ENCODE peak calls at places on chromosome 22, in eight cellular contexts. One of them, this sample, is unnamed.

GRCh38 chr22:17712441-17712840 is 61.8 kb downstream of the BID start:
- DNase-seq in cardiac muscle cell: no peak
- DNase-seq in BJ: no peak
- DNase-seq in neuronal stem cell: no peak
- DNase-seq in GM12865: no peak
- DNase-seq in fibroblast of mammary gland: peak
- DNase-seq in cardiac fibroblast: peak
- DNase-seq in left ventricle myocardium inferior: no peak
- DNase-seq in this sample: no peak

GRCh38 chr22:47596176-47596690 is 833.8 kb downstream of the TBC1D22A start:
- DNase-seq in cardiac muscle cell: no peak
- DNase-seq in GM12865: no peak
- DNase-seq in cardiac fibroblast: no peak
- DNase-seq in BJ: no peak
- DNase-seq in neuronal stem cell: no peak
- DNase-seq in fibroblast of mammary gland: no peak
- DNase-seq in left ventricle myocardium inferior: no peak
- DNase-seq in this sample: no peak

GRCh38 chr22:22603470-22603947 is 40.9 kb upstream of the GGTLC2 start:
- DNase-seq in left ventricle myocardium inferior: no peak
- DNase-seq in cardiac muscle cell: no peak
- DNase-seq in fibroblast of mammary gland: no peak
- DNase-seq in cardiac fibroblast: no peak
- DNase-seq in GM12865: no peak
- DNase-seq in BJ: no peak
- DNase-seq in neuronal stem cell: no peak
- DNase-seq in this sample: no peak

GRCh38 chr22:23847991-23848864 is 9.4 kb upstream of the DERL3 start:
- DNase-seq in fibroblast of mammary gland: no peak
- DNase-seq in neuronal stem cell: no peak
- DNase-seq in GM12865: no peak
- DNase-seq in left ventricle myocardium inferior: no peak
- DNase-seq in BJ: no peak
- DNase-seq in cardiac fibroblast: no peak
- DNase-seq in cardiac muscle cell: peak
- DNase-seq in this sample: peak

GRCh38 chr22:44410396-44411056 is 87.5 kb downstream of the RTL6 start:
- DNase-seq in GM12865: no peak
- DNase-seq in cardiac fibroblast: no peak
- DNase-seq in neuronal stem cell: no peak
- DNase-seq in cardiac muscle cell: peak
- DNase-seq in left ventricle myocardium inferior: peak
- DNase-seq in BJ: no peak
- DNase-seq in fibroblast of mammary gland: no peak
- DNase-seq in this sample: peak

GRCh38 chr22:32476286-32476685 is 1.7 kb downstream of the FBXO7 start:
- DNase-seq in cardiac muscle cell: no peak
- DNase-seq in fibroblast of mammary gland: no peak
- DNase-seq in cardiac fibroblast: peak
- DNase-seq in GM12865: peak
- DNase-seq in left ventricle myocardium inferior: no peak
- DNase-seq in neuronal stem cell: no peak
- DNase-seq in BJ: no peak
- DNase-seq in this sample: no peak

GRCh38 chr22:20762233-20762796 is 11.6 kb upstream of the SERPIND1 start:
- DNase-seq in fibroblast of mammary gland: no peak
- DNase-seq in cardiac muscle cell: no peak
- DNase-seq in BJ: no peak
- DNase-seq in left ventricle myocardium inferior: no peak
- DNase-seq in GM12865: no peak
- DNase-seq in neuronal stem cell: no peak
- DNase-seq in cardiac fibroblast: no peak
- DNase-seq in this sample: no peak

GRCh38 chr22:39308614-39309363 is 10.6 kb downstream of the RPL3 start:
- DNase-seq in fibroblast of mammary gland: peak
- DNase-seq in neuronal stem cell: no peak
- DNase-seq in cardiac fibroblast: peak
- DNase-seq in cardiac muscle cell: no peak
- DNase-seq in left ventricle myocardium inferior: no peak
- DNase-seq in GM12865: no peak
- DNase-seq in BJ: peak
- DNase-seq in this sample: peak

GRCh38 chr22:48444320-48445112 is 1383.2 kb downstream of the BRD1 start:
- DNase-seq in GM12865: peak
- DNase-seq in neuronal stem cell: no peak
- DNase-seq in fibroblast of mammary gland: no peak
- DNase-seq in cardiac fibroblast: no peak
- DNase-seq in cardiac muscle cell: no peak
- DNase-seq in BJ: no peak
- DNase-seq in left ventricle myocardium inferior: no peak
- DNase-seq in this sample: peak

GRCh38 chr22:44526431-44527115 is 28.5 kb upstream of the RTL6 start:
- DNase-seq in GM12865: no peak
- DNase-seq in cardiac fibroblast: no peak
- DNase-seq in fibroblast of mammary gland: no peak
- DNase-seq in cardiac muscle cell: no peak
- DNase-seq in left ventricle myocardium inferior: no peak
- DNase-seq in neuronal stem cell: no peak
- DNase-seq in BJ: no peak
- DNase-seq in this sample: no peak

GRCh38 chr22:37485006-37485713 is 1.0 kb downstream of the MFNG start:
- DNase-seq in left ventricle myocardium inferior: no peak
- DNase-seq in cardiac fibroblast: no peak
- DNase-seq in cardiac muscle cell: no peak
- DNase-seq in BJ: no peak
- DNase-seq in fibroblast of mammary gland: no peak
- DNase-seq in neuronal stem cell: no peak
- DNase-seq in GM12865: peak
- DNase-seq in this sample: no peak

GRCh38 chr22:33932997-33933396 is 12.7 kb upstream of the LARGE1 start:
- DNase-seq in fibroblast of mammary gland: no peak
- DNase-seq in BJ: no peak
- DNase-seq in neuronal stem cell: no peak
- DNase-seq in left ventricle myocardium inferior: no peak
- DNase-seq in cardiac muscle cell: no peak
- DNase-seq in cardiac fibroblast: no peak
- DNase-seq in GM12865: peak
- DNase-seq in this sample: no peak

GRCh38 chr22:44249376-44250147 is 63.2 kb downstream of the SHISAL1 start:
- DNase-seq in GM12865: no peak
- DNase-seq in fibroblast of mammary gland: no peak
- DNase-seq in BJ: no peak
- DNase-seq in neuronal stem cell: no peak
- DNase-seq in cardiac fibroblast: no peak
- DNase-seq in left ventricle myocardium inferior: no peak
- DNase-seq in cardiac muscle cell: no peak
- DNase-seq in this sample: no peak

DNA sequence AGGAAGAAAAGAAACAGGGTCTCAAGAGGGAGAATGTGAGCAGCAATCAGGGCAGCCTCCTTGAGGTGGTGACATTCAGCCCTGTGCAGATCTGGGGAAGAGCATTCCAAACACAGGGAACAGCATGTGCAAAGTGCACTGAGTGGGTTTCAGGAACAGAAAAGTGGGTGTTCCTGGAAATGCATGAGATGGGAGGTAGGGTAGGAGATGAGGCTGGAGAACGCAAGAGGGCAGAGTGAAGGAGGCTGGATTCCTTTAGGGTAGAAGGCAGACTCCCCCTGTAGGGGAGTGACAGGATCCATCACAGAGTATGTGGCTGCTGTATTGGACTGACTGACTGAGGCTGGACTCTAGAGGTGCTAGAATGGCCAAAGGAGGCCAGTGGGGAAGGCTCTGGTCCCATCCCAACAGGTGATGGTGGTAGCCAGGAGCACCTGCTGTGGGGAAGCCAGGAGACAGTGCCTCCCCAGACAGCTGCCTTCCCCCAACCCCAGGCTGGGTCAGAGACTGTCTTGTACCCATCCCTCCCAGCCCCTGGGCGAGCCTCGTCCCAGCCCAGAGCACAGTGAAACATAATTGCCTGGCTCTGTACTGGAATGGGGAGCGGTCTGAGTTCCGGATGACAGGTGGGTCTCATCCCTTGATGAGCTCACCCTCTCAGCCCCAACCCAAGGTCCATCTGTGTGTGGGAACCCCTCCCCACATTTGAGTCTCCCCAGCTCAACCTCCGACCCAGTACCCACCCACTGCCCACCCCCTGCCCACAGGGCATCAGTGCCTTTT is 419.4 kb downstream of the MN1 start:
- DNase-seq in cardiac fibroblast: no peak
- DNase-seq in cardiac muscle cell: no peak
- DNase-seq in neuronal stem cell: no peak
- DNase-seq in GM12865: no peak
- DNase-seq in fibroblast of mammary gland: no peak
- DNase-seq in left ventricle myocardium inferior: no peak
- DNase-seq in BJ: no peak
- DNase-seq in this sample: peak
- H3K4me3 ChIP-seq in cardiac fibroblast: no peak
- H3K4me3 ChIP-seq in cardiac muscle cell: no peak
- H3K4me3 ChIP-seq in neuronal stem cell: no peak
- H3K4me3 ChIP-seq in GM12865: no peak
- H3K4me3 ChIP-seq in fibroblast of mammary gland: no peak
- H3K4me3 ChIP-seq in left ventricle myocardium inferior: no peak
- H3K4me3 ChIP-seq in BJ: no peak
- H3K4me3 ChIP-seq in this sample: no peak

GRCh38 chr22:46046299-46046685 is 69.3 kb upstream of the WNT7B start:
- DNase-seq in neuronal stem cell: no peak
- DNase-seq in cardiac fibroblast: no peak
- DNase-seq in BJ: no peak
- DNase-seq in fibroblast of mammary gland: no peak
- DNase-seq in left ventricle myocardium inferior: peak
- DNase-seq in cardiac muscle cell: no peak
- DNase-seq in GM12865: no peak
- DNase-seq in this sample: no peak
- H3K4me3 ChIP-seq in neuronal stem cell: no peak
- H3K4me3 ChIP-seq in cardiac fibroblast: no peak
- H3K4me3 ChIP-seq in BJ: no peak
- H3K4me3 ChIP-seq in fibroblast of mammary gland: no peak
- H3K4me3 ChIP-seq in left ventricle myocardium inferior: peak
- H3K4me3 ChIP-seq in cardiac muscle cell: no peak
- H3K4me3 ChIP-seq in GM12865: no peak
- H3K4me3 ChIP-seq in this sample: no peak

GRCh38 chr22:42716221-42716620 is 4.4 kb downstream of the A4GALT start:
- DNase-seq in cardiac fibroblast: no peak
- DNase-seq in BJ: no peak
- DNase-seq in cardiac muscle cell: no peak
- DNase-seq in GM12865: peak
- DNase-seq in neuronal stem cell: no peak
- DNase-seq in left ventricle myocardium inferior: no peak
- DNase-seq in fibroblast of mammary gland: no peak
- DNase-seq in this sample: no peak
- H3K4me3 ChIP-seq in cardiac fibroblast: no peak
- H3K4me3 ChIP-seq in BJ: no peak
- H3K4me3 ChIP-seq in cardiac muscle cell: no peak
- H3K4me3 ChIP-seq in GM12865: no peak
- H3K4me3 ChIP-seq in neuronal stem cell: no peak
- H3K4me3 ChIP-seq in left ventricle myocardium inferior: no peak
- H3K4me3 ChIP-seq in fibroblast of mammary gland: no peak
- H3K4me3 ChIP-seq in this sample: no peak

GRCh38 chr22:29308148-29308790 is 1.8 kb downstream of the GAS2L1 start:
- DNase-seq in cardiac muscle cell: no peak
- DNase-seq in cardiac fibroblast: no peak
- DNase-seq in fibroblast of mammary gland: no peak
- DNase-seq in GM12865: no peak
- DNase-seq in neuronal stem cell: no peak
- DNase-seq in BJ: no peak
- DNase-seq in left ventricle myocardium inferior: no peak
- DNase-seq in this sample: peak
- H3K4me3 ChIP-seq in cardiac muscle cell: no peak
- H3K4me3 ChIP-seq in cardiac fibroblast: peak
- H3K4me3 ChIP-seq in fibroblast of mammary gland: peak
- H3K4me3 ChIP-seq in GM12865: no peak
- H3K4me3 ChIP-seq in neuronal stem cell: no peak
- H3K4me3 ChIP-seq in BJ: no peak
- H3K4me3 ChIP-seq in left ventricle myocardium inferior: peak
- H3K4me3 ChIP-seq in this sample: no peak

GRCh38 chr22:19714320-19715252 is at the start of gene SEPTIN5:
- DNase-seq in BJ: no peak
- DNase-seq in cardiac fibroblast: no peak
- DNase-seq in GM12865: no peak
- DNase-seq in neuronal stem cell: no peak
- DNase-seq in fibroblast of mammary gland: no peak
- DNase-seq in left ventricle myocardium inferior: no peak
- DNase-seq in cardiac muscle cell: peak
- DNase-seq in this sample: peak
- H3K4me3 ChIP-seq in BJ: peak
- H3K4me3 ChIP-seq in cardiac fibroblast: peak
- H3K4me3 ChIP-seq in GM12865: peak
- H3K4me3 ChIP-seq in neuronal stem cell: peak
- H3K4me3 ChIP-seq in fibroblast of mammary gland: peak
- H3K4me3 ChIP-seq in left ventricle myocardium inferior: peak
- H3K4me3 ChIP-seq in cardiac muscle cell: peak
- H3K4me3 ChIP-seq in this sample: peak

DNA sequence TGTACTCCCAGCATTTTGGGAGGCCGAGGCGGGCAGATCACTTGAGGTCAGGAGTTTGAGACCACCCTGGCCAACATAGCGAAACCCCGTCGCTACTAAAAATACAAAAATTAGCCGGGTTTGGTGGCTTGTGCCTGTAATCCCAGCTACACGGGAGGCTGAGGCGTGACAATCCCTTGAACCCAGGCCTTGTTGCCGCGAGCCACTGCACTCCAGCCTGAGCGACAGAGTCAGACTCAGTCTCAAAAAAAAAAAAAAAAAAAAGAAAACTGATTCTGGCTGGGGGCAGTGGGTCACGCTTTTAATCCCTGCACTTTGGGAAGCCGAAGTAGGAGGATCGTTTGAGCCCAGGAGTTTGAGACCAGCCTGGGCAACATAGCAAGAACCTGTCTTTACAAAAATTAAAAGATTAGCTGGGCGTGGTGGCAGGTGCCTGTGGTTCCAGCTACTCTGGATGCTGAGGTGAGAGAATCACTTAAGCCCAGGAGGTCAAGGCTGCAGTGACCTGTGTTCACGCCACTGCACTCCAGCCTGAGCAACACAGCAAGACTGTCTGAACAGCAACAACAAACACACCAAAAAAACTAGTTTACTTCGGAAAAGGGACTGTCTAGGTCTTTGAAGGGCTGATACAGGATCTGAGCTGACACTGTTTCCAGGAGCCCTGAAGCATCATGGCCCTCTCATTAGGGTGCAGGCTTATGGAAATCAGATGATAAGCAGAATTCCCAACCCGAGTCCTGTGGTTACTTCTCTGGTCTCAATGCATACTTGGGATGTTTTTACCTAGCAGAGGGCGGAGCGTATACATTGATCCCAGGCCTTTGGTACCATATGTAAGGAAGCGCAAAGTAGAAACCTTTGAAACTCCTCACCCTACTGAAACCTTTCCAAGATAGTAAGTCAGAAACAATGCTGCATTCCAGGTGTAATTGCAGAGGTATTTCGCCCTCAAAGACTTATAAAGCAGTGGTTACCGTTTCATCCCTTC is 1.8 kb upstream of the CHKB start:
- DNase-seq in cardiac fibroblast: no peak
- DNase-seq in left ventricle myocardium inferior: no peak
- DNase-seq in GM12865: no peak
- DNase-seq in neuronal stem cell: no peak
- DNase-seq in BJ: no peak
- DNase-seq in fibroblast of mammary gland: no peak
- DNase-seq in cardiac muscle cell: no peak
- DNase-seq in this sample: no peak
- H3K4me3 ChIP-seq in cardiac fibroblast: no peak
- H3K4me3 ChIP-seq in left ventricle myocardium inferior: peak
- H3K4me3 ChIP-seq in GM12865: no peak
- H3K4me3 ChIP-seq in neuronal stem cell: no peak
- H3K4me3 ChIP-seq in BJ: no peak
- H3K4me3 ChIP-seq in fibroblast of mammary gland: no peak
- H3K4me3 ChIP-seq in cardiac muscle cell: no peak
- H3K4me3 ChIP-seq in this sample: no peak